ENCODE peak calls at places on chromosomes 16 and 17, in ten cellular contexts. V is AG04450, T is left ventricle myocardium inferior, Y is cardiac muscle cell, Z is ovary, P is thoracic aorta, B is body of pancreas, H is esophagus squamous epithelium, K is heart left ventricle, S is esophagus muscularis mucosa. M is an unnamed sample.

GRCh38 chr16:67800252-67801046 is 5.9 kb downstream of the RANBP10 start:
- DNase-seq in V (no peak), T (peak), Y (no peak), Z (no peak), P (no peak), B (no peak), H (no peak), K (peak), S (no peak), M (no peak)

GRCh38 chr17:4742133-4742532 is 2.4 kb upstream of the CXCL16 start:
- DNase-seq in V (no peak), T (no peak), Y (no peak), Z (no peak), P (no peak), B (no peak), H (no peak), K (no peak), S (no peak), M (no peak)

GRCh38 chr17:8649157-8650118 is 18.9 kb upstream of the MYH10 start:
- DNase-seq in V (peak), T (no peak), Y (no peak), Z (no peak), P (peak), B (peak), H (no peak), K (no peak), S (no peak), M (peak)

GRCh38 chr16:89207993-89208392 is 7.7 kb upstream of the SLC22A31 start:
- DNase-seq in V (no peak), T (no peak), Y (no peak), Z (no peak), P (no peak), B (no peak), H (no peak), K (no peak), S (no peak), M (no peak)

GRCh38 chr17:36755586-36755985 is 154.2 kb downstream of the MRM1 start:
- DNase-seq in V (no peak), T (no peak), Y (peak), Z (no peak), P (no peak), B (no peak), H (no peak), K (no peak), S (no peak), M (no peak)

GRCh38 chr16:19524356-19524865 is 669 bp downstream of the CCP110 start:
- DNase-seq in V (no peak), T (no peak), Y (peak), Z (no peak), P (no peak), B (no peak), H (no peak), K (no peak), S (no peak), M (no peak)

GRCh38 chr17:2396568-2397246 is 4.2 kb downstream of the MNT start:
- DNase-seq in V (peak), T (peak), Y (peak), Z (peak), P (peak), B (peak), H (peak), K (peak), S (peak), M (peak)

GRCh38 chr17:8924595-8924994 is 40.9 kb downstream of the PIK3R5 start:
- DNase-seq in V (no peak), T (no peak), Y (no peak), Z (no peak), P (no peak), B (no peak), H (no peak), K (no peak), S (no peak), M (no peak)

GRCh38 chr16:22250522-22250921 is 44.4 kb downstream of the EEF2K start:
- DNase-seq in V (no peak), T (no peak), Y (no peak), Z (no peak), P (no peak), B (no peak), H (no peak), K (no peak), S (no peak), M (no peak)

GRCh38 chr16:19169081-19169639 is 1.1 kb downstream of the SYT17 start:
- DNase-seq in V (no peak), T (no peak), Y (no peak), Z (no peak), P (no peak), B (peak), H (no peak), K (no peak), S (no peak), M (no peak)

DNA sequence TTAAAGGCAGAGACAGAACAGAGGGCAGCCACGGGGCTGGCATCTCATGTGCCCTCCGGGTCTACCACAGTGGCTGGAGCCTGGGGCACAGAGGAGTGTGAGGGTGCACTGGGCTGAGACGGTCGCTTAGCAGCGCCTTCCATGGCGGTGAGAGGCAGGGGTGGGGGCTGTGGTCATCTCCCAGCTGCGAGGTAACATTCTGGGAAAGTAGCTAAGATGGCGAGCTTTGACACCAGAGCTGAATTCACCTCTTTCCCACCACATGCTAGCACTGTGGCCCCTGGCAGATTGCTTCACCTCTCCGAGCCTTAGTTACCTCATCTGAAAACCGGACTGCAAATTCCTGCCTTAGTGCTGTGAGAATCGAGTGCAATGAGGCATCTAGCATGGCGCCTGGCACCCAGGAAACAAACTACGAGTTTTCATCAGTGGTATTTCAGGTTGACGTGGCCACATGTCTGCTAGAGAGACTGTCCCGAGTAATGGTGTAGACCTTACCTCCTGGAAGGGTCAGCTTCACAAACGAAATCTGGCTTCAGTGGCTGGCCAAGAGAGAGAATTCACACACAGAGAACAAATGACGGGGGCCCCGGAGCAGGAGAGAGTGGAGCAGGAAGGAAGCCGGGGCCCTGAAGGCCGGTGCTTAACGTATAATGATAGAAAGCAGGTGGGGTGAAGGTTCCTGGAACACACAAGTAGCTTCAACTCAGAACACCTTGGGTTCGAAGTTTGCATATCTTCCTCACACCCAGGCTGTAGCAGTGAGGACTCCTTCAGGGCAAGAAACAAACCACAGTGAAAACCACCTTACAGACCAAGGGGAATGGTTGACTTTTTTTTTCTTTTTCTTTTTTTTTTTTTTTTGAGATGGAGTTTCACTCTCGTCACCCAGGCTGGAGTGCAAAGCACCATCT is 63.9 kb upstream of the RPH3AL start:
- DNase-seq in V (no peak), T (no peak), Y (no peak), Z (no peak), P (no peak), B (no peak), H (no peak), K (no peak), S (no peak), M (no peak)
- H3K4me3 ChIP-seq in V (no peak), T (no peak), Y (no peak), Z (no peak), P (no peak), B (no peak), H (no peak), K (no peak), S (no peak), M (no peak)

GRCh38 chr17:78214016-78214705 is at the start of gene BIRC5:
- DNase-seq in V (peak), T (peak), Y (peak), Z (peak), P (peak), B (peak), H (peak), K (peak), S (peak), M (peak)
- TF ChIP-seq CTCF in V (no peak), T (no peak), Y (no peak), Z (no peak), P (no peak), B (no peak), H (peak), K (no peak), S (no peak), M (no peak)

GRCh38 chr17:75513667-75514052 is 1.7 kb downstream of the CASKIN2 start:
- DNase-seq in V (no peak), T (no peak), Y (no peak), Z (no peak), P (no peak), B (no peak), H (no peak), K (no peak), S (no peak), M (no peak)
- H3K4me3 ChIP-seq in V (peak), T (peak), Y (no peak), Z (peak), P (peak), B (no peak), H (peak), K (peak), S (peak), M (peak)

DNA sequence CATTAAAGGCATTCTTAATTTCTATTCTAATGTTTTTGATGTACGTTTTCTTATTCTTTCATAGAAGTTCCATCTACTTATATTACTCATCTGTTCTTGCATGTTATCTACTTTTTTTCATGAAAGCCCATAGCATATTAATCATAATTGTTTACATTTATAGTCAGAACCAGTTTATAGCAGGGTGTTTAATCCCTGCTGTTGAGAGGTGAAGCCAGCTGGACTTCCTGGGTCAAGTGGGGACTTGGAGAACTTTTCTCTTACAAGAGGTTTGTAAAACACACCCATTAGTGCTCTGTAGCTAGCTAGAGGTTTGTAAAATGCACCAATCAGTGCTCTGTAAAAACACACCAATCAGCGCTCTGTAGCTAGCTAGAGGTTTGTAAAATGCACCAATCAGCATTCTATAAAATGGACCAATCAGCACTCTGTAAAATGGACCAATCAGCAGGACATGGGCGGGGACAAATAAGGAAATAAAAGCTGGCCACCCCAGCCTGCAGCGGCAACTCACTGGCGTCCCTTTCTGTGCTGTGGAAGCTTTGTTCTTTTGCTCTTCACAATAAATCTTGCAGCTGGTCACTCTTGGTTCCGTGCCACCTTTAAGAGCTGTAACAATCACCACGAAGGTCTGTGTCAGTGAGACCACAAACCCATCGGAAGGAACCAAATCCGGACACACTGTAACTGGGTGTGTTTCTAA is 120.6 kb downstream of the TANC2 start:
- DNase-seq in V (no peak), T (no peak), Y (no peak), Z (no peak), P (no peak), B (no peak), H (no peak), K (no peak), S (no peak), M (no peak)
- TF ChIP-seq CTCF in V (no peak), T (no peak), Y (no peak), Z (no peak), P (no peak), B (no peak), H (no peak), K (no peak), S (no peak), M (no peak)

GRCh38 chr17:49910094-49910857 is 58.7 kb upstream of the DLX4 start:
- DNase-seq in V (no peak), T (no peak), Y (peak), Z (no peak), P (no peak), B (peak), H (no peak), K (no peak), S (no peak), M (no peak)
- H3K4me3 ChIP-seq in V (no peak), T (peak), Y (peak), Z (no peak), P (peak), B (no peak), H (no peak), K (no peak), S (no peak), M (no peak)

DNA sequence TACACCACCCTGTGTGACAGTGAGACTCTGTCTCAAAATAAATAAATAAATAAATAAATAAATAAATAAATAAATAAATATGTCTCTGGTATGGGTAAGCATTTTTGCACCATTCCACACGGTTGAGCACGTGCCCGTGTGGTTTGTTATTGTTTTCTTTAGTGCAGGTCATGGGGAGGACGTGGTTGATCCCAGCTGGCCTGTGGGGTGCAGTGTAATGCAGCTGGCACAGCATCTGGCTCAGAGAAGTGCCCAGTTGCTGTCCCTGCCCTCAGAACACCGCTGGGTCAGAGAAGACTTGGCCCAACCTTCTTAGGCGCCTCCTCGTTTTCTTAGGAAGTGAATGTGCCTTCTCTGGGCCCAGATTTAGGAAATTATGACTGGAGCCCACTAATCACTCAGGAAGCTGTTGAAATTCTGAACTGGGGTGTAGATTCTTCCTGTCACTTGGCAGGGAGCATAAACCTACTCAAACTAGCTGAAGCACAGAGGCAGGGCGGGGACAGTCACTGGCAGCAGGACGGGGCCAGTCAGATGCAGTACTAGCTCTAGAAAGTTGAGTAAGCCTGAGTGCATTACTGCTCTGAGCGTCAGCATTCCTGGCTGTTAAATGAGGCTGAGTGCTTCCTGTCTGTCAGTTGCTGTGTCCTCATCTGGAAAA is 85.9 kb downstream of the SNX29 start:
- DNase-seq in V (peak), T (peak), Y (no peak), Z (no peak), P (peak), B (peak), H (peak), K (peak), S (peak), M (peak)
- TF ChIP-seq CTCF in V (no peak), T (no peak), Y (no peak), Z (no peak), P (no peak), B (no peak), H (no peak), K (no peak), S (no peak), M (no peak)

GRCh38 chr16:11670171-11671131 is 2.2 kb downstream of the SNN start:
- DNase-seq in V (no peak), T (no peak), Y (no peak), Z (peak), P (no peak), B (no peak), H (no peak), K (no peak), S (no peak), M (no peak)
- H3K4me3 ChIP-seq in V (peak), T (peak), Y (no peak), Z (peak), P (peak), B (no peak), H (no peak), K (peak), S (peak), M (no peak)

DNA sequence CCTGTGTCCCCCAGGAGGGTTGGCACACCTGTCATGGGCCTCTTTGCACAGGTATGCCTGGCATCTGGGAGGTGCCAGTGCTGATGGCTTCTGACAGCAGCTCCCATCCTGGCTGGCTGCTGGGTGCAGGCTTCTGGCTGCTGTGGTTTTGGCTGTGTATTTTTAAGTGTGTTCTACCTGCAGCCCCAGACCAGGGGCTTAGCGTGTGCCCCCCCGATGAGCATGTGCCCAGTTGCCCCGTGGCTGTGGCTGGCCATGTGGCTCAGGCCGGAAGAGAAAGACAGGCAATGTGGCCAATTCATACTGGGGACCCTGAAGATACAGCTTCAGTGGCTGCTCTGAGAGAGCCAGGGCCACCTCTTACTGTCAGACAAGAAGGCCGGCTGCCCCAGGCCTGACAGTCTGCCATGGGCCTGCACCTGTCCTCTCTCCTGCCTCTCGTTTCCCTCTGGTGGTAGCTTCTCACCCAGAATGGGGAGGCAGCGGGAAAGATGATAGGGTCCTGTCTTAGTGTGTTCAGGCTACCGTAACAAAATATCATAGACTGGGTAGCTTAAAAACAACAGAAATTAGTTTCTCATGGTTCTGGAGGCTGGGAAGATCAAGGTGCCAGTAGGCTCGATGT is 37.6 kb upstream of the LGALS9 start:
- DNase-seq in V (no peak), T (no peak), Y (no peak), Z (no peak), P (no peak), B (no peak), H (no peak), K (no peak), S (no peak), M (no peak)
- TF ChIP-seq CTCF in V (no peak), T (no peak), Y (no peak), Z (no peak), P (no peak), B (no peak), H (no peak), K (no peak), S (no peak), M (no peak)